ENCODE peak calls at places on chromosomes 11 and 22, in six cellular contexts. P, C, F, G, Y and I are unnamed samples.
A peak's percentile ranks its signal among the peaks of the same experiment; 100 is the strongest.

GRCh38 chr11:48055292-48056132 is 75.2 kb downstream of the PTPRJ start:
- DNase-seq in Y (no peak), P (no peak), C (peak; percentile 54), G (no peak), F (no peak), I (no peak)

GRCh38 chr11:1506981-1507380 is 20.4 kb upstream of the MOB2 start:
- DNase-seq in C (no peak), G (no peak), F (no peak), Y (no peak), P (no peak), I (no peak)

GRCh38 chr22:43852605-43853327 is 9.5 kb downstream of the SULT4A1 start:
- DNase-seq in G (no peak), Y (no peak), F (no peak), P (no peak), C (no peak), I (peak; percentile 62)

GRCh38 chr11:15987044-15987443 is 369.3 kb downstream of the SOX6 start:
- DNase-seq in P (no peak), F (no peak), G (no peak), Y (no peak), C (no peak), I (no peak)

GRCh38 chr22:24703101-24703500 is 71.4 kb downstream of the PIWIL3 start:
- DNase-seq in G (no peak), P (peak; percentile 69), F (no peak), C (no peak), Y (no peak), I (no peak)

GRCh38 chr11:120527111-120527748 is 15.7 kb downstream of the GRIK4 start:
- DNase-seq in G (no peak), C (no peak), Y (no peak), F (no peak), P (peak; percentile 17), I (no peak)

GRCh38 chr11:105192115-105192514 is 52.5 kb upstream of the CARD18 start:
- DNase-seq in G (no peak), C (no peak), F (no peak), Y (no peak), P (no peak), I (no peak)

GRCh38 chr11:122189259-122189658 is 73.2 kb upstream of the BLID start:
- DNase-seq in P (peak; percentile 28), G (no peak), F (peak; percentile 82), C (no peak), Y (no peak), I (no peak)

GRCh38 chr22:20449819-20450550 is 12.4 kb upstream of the SCARF2 start:
- DNase-seq in Y (no peak), F (no peak), G (no peak), P (no peak), C (no peak), I (no peak)

GRCh38 chr22:28917747-28918543 is 34.6 kb downstream of the ZNRF3 start:
- DNase-seq in C (peak; percentile 72), P (peak; percentile 45), G (no peak), F (peak; percentile 31), Y (no peak), I (peak; percentile 67)

GRCh38 chr11:72673943-72674828 is at the start of gene PDE2A:
- DNase-seq in G (no peak), C (no peak), P (no peak), Y (no peak), F (no peak), I (no peak)
- TF ChIP-seq POLR2A in G (no peak), C (no peak), P (no peak), Y (no peak), F (no peak), I (no peak)

DNA sequence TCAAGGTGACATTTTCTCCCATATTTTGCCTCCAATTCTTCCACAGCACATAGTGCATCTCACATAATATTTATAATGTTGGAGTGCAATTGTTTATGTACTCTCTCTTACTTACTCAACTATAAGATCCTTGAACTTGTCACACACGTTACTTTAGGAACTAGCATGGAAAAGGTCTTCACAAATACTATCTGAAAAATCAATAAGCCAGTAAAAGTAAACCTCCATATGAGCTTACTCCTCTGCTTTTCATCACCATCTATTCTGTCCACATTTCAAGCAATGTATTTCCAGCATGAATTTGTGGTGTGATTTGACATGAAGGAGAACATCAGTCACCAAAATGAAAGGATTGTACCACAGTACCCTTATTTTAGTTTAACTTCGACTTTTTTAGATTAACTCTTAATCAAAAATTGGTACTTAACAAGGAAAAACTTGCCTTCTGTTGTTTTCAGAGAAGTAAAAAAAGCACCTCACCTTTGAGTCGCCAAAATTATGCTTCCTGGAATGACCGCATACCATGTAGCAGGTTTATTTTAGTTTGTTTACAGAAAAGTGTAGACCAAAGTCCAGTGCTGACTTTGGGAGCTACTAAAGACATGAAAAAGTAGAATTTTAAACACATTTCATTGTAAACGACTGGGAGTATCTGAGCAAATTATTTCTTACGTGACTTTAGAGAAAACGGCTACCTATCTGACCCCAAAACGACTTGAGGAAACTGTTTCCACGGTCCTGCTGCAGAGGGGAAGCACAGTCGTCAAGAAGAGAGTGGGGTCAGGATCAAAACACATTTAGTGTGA is at the start of gene SLC22A9:
- DNase-seq in F (no peak), P (no peak), G (no peak), C (peak; percentile 64), Y (no peak), I (no peak)
- TF ChIP-seq POLR2A in F (no peak), P (no peak), G (no peak), C (no peak), Y (no peak), I (no peak)

DNA sequence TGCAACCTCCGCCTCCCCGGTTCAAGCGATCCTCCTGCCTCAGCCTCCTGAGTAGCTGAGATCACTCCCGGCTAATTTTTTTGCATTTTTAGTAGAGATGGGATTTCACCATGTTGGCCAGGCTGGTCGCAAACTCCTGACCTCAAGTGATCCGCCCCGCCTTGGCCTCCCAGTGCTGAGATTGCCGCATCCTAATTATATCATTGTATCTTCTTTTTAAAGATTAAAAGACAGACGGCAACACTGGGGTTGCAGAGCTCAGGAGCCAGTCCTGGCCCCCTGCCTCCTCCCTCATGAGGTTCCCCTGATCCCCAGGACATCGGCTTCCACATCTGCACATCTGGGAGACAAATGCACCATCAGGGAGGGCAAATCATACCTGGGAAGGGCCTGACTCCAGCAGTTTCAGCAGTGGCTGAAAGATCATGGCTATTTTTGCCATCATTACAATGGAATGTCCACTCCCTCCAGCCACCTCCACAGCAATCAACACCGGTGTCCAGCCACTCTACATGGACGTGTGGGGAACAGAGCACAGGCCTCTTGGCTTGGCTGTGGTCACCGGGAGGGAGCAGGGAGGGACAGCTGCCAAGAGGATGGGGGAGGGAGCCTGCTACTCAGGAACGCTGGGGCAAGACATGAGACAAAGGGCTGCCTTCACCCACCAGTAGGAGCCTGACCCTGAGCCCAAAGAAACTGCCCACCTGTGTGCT is 9.2 kb upstream of the CELSR1 start:
- DNase-seq in C (peak; percentile 55), P (no peak), G (no peak), Y (no peak), F (no peak), I (no peak)
- TF ChIP-seq POLR2A in C (no peak), P (no peak), G (no peak), Y (no peak), F (no peak), I (no peak)

GRCh38 chr11:57426439-57426753 is 525 bp downstream of the SLC43A3 start:
- DNase-seq in P (no peak), C (no peak), F (no peak), G (no peak), Y (no peak), I (no peak)

GRCh38 chr11:57425565-57426438 is 1.1 kb downstream of the SLC43A3 start:
- DNase-seq in Y (no peak), C (peak; percentile 46), F (no peak), G (peak; percentile 30), P (peak; percentile 54), I (peak; percentile 94)

GRCh38 chr11:57424802-57425564 is 1.9 kb downstream of the SLC43A3 start:
- DNase-seq in P (peak; percentile 64), Y (peak; percentile 60), G (peak; percentile 69), F (no peak), C (peak; percentile 78), I (peak; percentile 91)

GRCh38 chr11:57422669-57423068 is 4.3 kb downstream of the SLC43A3 start:
- DNase-seq in P (no peak), F (no peak), Y (no peak), C (no peak), G (no peak), I (no peak)

DNA sequence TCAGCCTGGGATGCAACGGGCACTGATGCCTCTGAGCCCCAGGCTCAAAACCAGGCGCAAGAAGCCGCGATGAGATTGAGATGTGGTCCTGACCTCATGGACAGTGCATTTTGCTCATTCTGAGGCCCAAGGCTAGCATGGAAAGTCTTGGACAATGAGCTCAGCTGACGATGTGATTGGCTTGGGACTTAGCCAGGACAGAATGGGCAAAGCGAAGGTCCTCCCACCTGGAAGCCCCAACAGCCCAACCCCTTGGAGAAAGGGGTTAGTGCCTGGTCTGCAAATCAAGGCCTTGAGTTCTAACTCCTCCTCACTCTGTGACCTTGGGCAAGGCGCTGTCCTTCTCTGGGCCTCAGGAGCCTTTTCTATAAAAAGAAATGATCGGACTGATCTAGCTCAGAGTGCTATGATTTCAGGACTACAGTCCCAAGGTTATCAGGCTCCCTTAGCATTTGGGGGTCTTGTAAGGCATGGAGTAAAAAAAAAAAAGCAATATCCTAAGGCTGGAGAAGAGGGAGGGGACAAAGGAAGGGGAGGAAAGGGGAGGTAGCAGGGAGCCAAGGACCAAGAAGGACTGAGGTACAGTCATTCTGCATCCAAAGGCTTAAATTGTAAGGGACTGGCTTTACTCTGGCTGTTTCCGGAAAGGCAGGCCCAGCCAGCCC is 2.7 kb downstream of the SLC43A3 start:
- DNase-seq in C (no peak), P (peak; percentile 44), Y (no peak), G (no peak), F (no peak), I (no peak)
- TF ChIP-seq POLR2A in C (no peak), P (no peak), Y (no peak), G (no peak), F (no peak), I (no peak)

DNA sequence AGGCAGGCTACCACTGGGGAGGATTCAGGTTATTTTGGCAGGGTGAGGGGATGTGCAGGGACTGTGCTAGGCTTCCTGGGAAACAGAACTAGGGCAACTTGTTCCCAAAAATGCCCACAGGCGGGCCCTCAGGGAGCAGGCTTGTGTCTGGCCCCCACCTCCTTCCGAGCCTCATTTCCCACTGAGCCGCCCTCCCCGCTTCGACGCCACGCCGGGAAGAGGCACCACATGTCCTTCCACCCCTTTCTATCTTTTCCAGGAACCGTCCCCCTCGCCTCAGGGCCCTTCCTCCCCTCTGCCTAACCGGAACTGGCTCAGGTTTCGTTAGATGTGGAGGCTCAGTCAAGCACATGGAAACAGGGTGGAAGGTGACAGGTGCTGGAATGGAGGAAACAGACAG is 9.4 kb upstream of the CHADL start:
- DNase-seq in P (no peak), C (no peak), F (no peak), Y (no peak), G (no peak), I (no peak)
- TF ChIP-seq POLR2A in P (no peak), C (no peak), F (no peak), Y (no peak), G (no peak), I (no peak)

GRCh38 chr11:76380977-76381719 is at the start of the genes GVQW3 and THAP12:
- DNase-seq in G (peak; percentile 96), Y (peak; percentile 93), F (peak; percentile 98), C (peak; percentile 99), P (peak; percentile 97), I (peak; percentile 99)
- TF ChIP-seq POLR2A in G (peak; percentile 92), Y (no peak), F (peak; percentile 90), C (peak; percentile 49), P (peak; percentile 62), I (no peak)

DNA sequence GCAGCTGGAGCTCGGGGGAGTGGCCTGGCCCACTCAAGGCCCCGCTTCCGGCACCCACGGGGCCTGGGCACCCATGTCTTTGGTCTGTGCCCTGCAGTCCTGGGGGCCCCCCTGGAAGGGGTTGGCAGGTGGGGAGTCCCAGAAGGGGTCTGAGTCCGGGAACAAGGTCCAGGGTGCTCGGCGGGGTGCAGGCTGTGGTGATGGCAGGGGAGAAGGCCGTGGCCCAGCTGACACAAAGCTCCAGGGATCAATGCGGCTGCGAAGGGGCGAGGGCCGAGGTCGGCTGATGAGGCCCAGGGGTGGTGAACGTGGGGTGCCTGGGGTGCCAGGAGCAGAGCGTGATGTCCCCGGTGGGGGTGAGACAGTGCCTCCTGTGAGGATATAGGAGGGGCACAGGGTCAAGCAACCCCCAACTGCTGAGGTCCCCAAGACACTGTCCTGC is 2.7 kb upstream of the KCNK7 start:
- DNase-seq in G (no peak), C (no peak), P (no peak), Y (no peak), F (no peak), I (no peak)
- TF ChIP-seq POLR2A in G (no peak), C (no peak), P (no peak), Y (no peak), F (no peak), I (no peak)